ENCODE peak calls at places on chromosomes 5 and 9, in nine cellular contexts. E is T-cell; G is frontal cortex; N is left lobe of liver; V is hippocampal formation; F is central memory CD8-positive, alpha-beta T cell; X is activated CD4-positive, alpha-beta T cell treated with anti-CD3 and anti-CD28 coated beads for 4 hours; D is fibroblast of mammary gland; W is NCI-H1417. C is an unnamed sample.

GRCh38 chr9:76630916-76631315 is 133.3 kb upstream of the PCA3 start:
- DNase-seq in E (no peak), D (no peak), V (no peak), N (no peak), G (no peak), F (no peak), W (no peak), X (no peak), C (no peak)

GRCh38 chr9:98983295-98984268 is 39.9 kb downstream of the COL15A1 start:
- DNase-seq in W (no peak), D (peak; percentile 90), G (no peak), N (no peak), V (no peak), E (no peak), X (no peak), F (no peak), C (no peak)

GRCh38 chr5:41817625-41818301 is 52.5 kb downstream of the OXCT1 start:
- DNase-seq in X (no peak), W (no peak), F (no peak), E (no peak), V (no peak), D (peak; percentile 4), N (no peak), G (no peak), C (no peak)

GRCh38 chr5:171957591-171958251 is 48.7 kb downstream of the FBXW11 start:
- DNase-seq in G (no peak), W (no peak), F (peak; percentile 22), V (no peak), D (no peak), X (no peak), E (peak; percentile 7), N (no peak), C (no peak)

GRCh38 chr9:114423181-114423580 is 35.4 kb upstream of the AKNA start:
- DNase-seq in G (no peak), V (no peak), E (no peak), N (no peak), X (no peak), F (no peak), D (no peak), W (no peak), C (no peak)

GRCh38 chr5:132065351-132065937 is 5.0 kb downstream of the IL3 start:
- DNase-seq in X (no peak), V (no peak), N (no peak), E (no peak), D (peak; percentile 69), G (no peak), W (peak; percentile 54), F (no peak), C (peak; percentile 71)

GRCh38 chr5:115069087-115069968 is 100.4 kb downstream of the TRIM36 start:
- DNase-seq in G (no peak), W (peak; percentile 51), D (peak; percentile 53), V (peak; percentile 62), X (no peak), N (peak; percentile 46), E (no peak), F (no peak), C (peak; percentile 31)

GRCh38 chr5:140711794-140712193 is 11.5 kb downstream of the ZMAT2 start:
- DNase-seq in G (no peak), D (no peak), E (no peak), N (no peak), F (no peak), V (no peak), X (no peak), W (no peak), C (no peak)

GRCh38 chr5:132274050-132274869 is 16.8 kb downstream of the PDLIM4 start:
- DNase-seq in V (no peak), D (no peak), N (no peak), G (no peak), W (no peak), E (no peak), F (no peak), X (no peak), C (no peak)

GRCh38 chr9:116868212-116868611 is 181.1 kb downstream of the TRIM32 start:
- DNase-seq in D (no peak), E (no peak), G (no peak), X (no peak), N (no peak), F (no peak), V (no peak), W (no peak), C (no peak)

GRCh38 chr5:59038169-59039002 is 455.5 kb downstream of the RAB3C start:
- DNase-seq in D (peak; percentile 24), W (peak; percentile 50), E (no peak), X (no peak), G (no peak), F (no peak), N (no peak), V (no peak), C (no peak)

GRCh38 chr5:54944364-54944763 is 41.0 kb downstream of the ESM1 start:
- DNase-seq in E (no peak), W (peak; percentile 30), N (no peak), V (peak; percentile 0), F (peak; percentile 14), G (peak; percentile 5), D (peak; percentile 62), X (peak; percentile 63), C (peak; percentile 28)

C was measured in OCI-LY7.